ENCODE peak calls at places on chromosomes 12 and 14, in four cellular contexts. D is activated CD4-positive, alpha-beta T cell treated with anti-CD3 and anti-CD28 coated beads, Interleukin-2, amount 50 U/mL, for 1 hour; H is NCI-H1417; O is T-cell. M is an unnamed sample.

GRCh38 chr14:24032727-24033418 is 18.9 kb upstream of the CARMIL3 start:
- DNase-seq in D (no peak), O (no peak), H (no peak), M (no peak)

GRCh38 chr14:66359500-66359899 is 126.7 kb upstream of the CCDC196 start:
- DNase-seq in D (no peak), O (no peak), H (peak), M (no peak)

GRCh38 chr14:32073537-32074189 is 3.4 kb upstream of the ARHGAP5 start:
- DNase-seq in D (peak), H (peak), O (no peak), M (peak)

GRCh38 chr14:103500148-103500990 is 22.3 kb downstream of the CKB start:
- DNase-seq in H (peak), D (peak), O (peak), M (peak)

GRCh38 chr12:95623554-95624170 is 72.4 kb upstream of the USP44 start:
- DNase-seq in O (no peak), D (peak), H (no peak), M (peak)

GRCh38 chr12:46214668-46215429 is 54.0 kb downstream of the SLC38A1 start:
- DNase-seq in H (no peak), D (peak), O (peak), M (no peak)

GRCh38 chr14:54220122-54220691 is 176.6 kb upstream of the CDKN3 start:
- DNase-seq in D (no peak), H (no peak), O (no peak), M (peak)

GRCh38 chr12:24835377-24835776 is 113.5 kb downstream of the BCAT1 start:
- DNase-seq in D (no peak), O (no peak), H (no peak), M (no peak)

GRCh38 chr12:10672231-10672868 is 1.5 kb downstream of the STYK1 start:
- DNase-seq in H (no peak), O (no peak), D (no peak), M (no peak)

GRCh38 chr12:27780612-27781408 is 774 bp upstream of the MANSC4 start:
- DNase-seq in H (no peak), O (no peak), D (peak), M (no peak)

GRCh38 chr12:68406134-68406576 is 74.0 kb upstream of the MDM1 start:
- DNase-seq in D (no peak), O (no peak), H (no peak), M (peak)

GRCh38 chr12:50740307-50740706 is 23.6 kb upstream of the ATF1 start:
- DNase-seq in D (no peak), H (no peak), O (no peak), M (no peak)

GRCh38 chr12:53324113-53324778 is 2.8 kb upstream of the AAAS start:
- DNase-seq in O (peak), H (peak), D (peak), M (no peak)

GRCh38 chr14:23531391-23531790 is 20.2 kb downstream of the ZFHX2 start:
- DNase-seq in O (no peak), D (no peak), H (no peak), M (no peak)

GRCh38 chr12:106415134-106415533 is 57.6 kb downstream of the POLR3B start:
- DNase-seq in D (no peak), O (no peak), H (no peak), M (no peak)

GRCh38 chr14:73757381-73757780 is 43.2 kb upstream of the PNMA1 start:
- DNase-seq in D (no peak), O (no peak), H (no peak), M (no peak)

GRCh38 chr12:3335078-3335487 is 155.9 kb upstream of the PRMT8 start:
- DNase-seq in D (no peak), O (no peak), H (no peak), M (no peak)

GRCh38 chr12:85016423-85016822 is 19.7 kb downstream of the TSPAN19 start:
- DNase-seq in O (no peak), H (no peak), D (no peak), M (no peak)

GRCh38 chr12:95998611-95999300 is 2.6 kb upstream of the HAL start:
- DNase-seq in O (no peak), H (peak), D (peak), M (peak)